ENCODE peak calls at places on chromosome 7, in six cellular contexts. Y, X, T, A, S and B are unnamed samples.

GRCh38 chr7:47405921-47406765 is 175.8 kb downstream of the TNS3 start:
- DNase-seq in A (peak), X (no peak), T (peak), S (no peak), Y (no peak), B (peak)

GRCh38 chr7:152640829-152641228 is 35.1 kb downstream of the XRCC2 start:
- DNase-seq in A (no peak), Y (no peak), X (no peak), T (no peak), S (no peak), B (no peak)

GRCh38 chr7:999921-1000593 is 17.1 kb downstream of the CYP2W1 start:
- DNase-seq in Y (no peak), X (no peak), T (no peak), A (no peak), S (no peak), B (no peak)

GRCh38 chr7:67937717-67938191 is 941.1 kb downstream of the TYW1 start:
- DNase-seq in T (no peak), A (peak), S (no peak), X (no peak), Y (no peak), B (peak)

GRCh38 chr7:1567082-1567771 is 2.6 kb downstream of the PSMG3 start:
- DNase-seq in X (no peak), Y (no peak), A (no peak), S (no peak), T (peak), B (peak)

GRCh38 chr7:155449880-155450557 is 7.9 kb upstream of the EN2 start:
- DNase-seq in Y (no peak), A (no peak), T (no peak), S (no peak), X (no peak), B (no peak)

GRCh38 chr7:17501461-17502208 is 203.2 kb downstream of the AHR start:
- DNase-seq in Y (no peak), X (no peak), T (no peak), A (no peak), S (no peak), B (peak)

GRCh38 chr7:22658031-22658430 is 69.0 kb upstream of the IL6 start:
- DNase-seq in X (no peak), A (no peak), T (no peak), Y (no peak), S (no peak), B (no peak)

GRCh38 chr7:15313361-15313760 is 248.5 kb downstream of the AGMO start:
- DNase-seq in S (no peak), X (no peak), Y (no peak), A (no peak), T (no peak), B (no peak)

GRCh38 chr7:107967420-107967819 is 35.5 kb downstream of the LAMB1 start:
- DNase-seq in Y (no peak), A (no peak), X (no peak), T (no peak), S (no peak), B (no peak)

GRCh38 chr7:41451826-41452225 is 251.1 kb downstream of the INHBA start:
- DNase-seq in Y (no peak), T (no peak), A (no peak), S (no peak), X (no peak), B (peak)

GRCh38 chr7:148584154-148584827 is 6.3 kb upstream of the C7orf33 start:
- DNase-seq in T (no peak), A (no peak), S (no peak), Y (no peak), X (no peak), B (no peak)

GRCh38 chr7:11319491-11320274 is 346.0 kb downstream of the PHF14 start:
- DNase-seq in Y (no peak), T (no peak), X (no peak), A (no peak), S (no peak), B (no peak)

GRCh38 chr7:155752756-155753445 is 59.4 kb downstream of the SHH start:
- DNase-seq in X (no peak), T (no peak), Y (no peak), A (no peak), S (no peak), B (no peak)

GRCh38 chr7:137546671-137547070 is 203.1 kb upstream of the PTN start:
- DNase-seq in A (no peak), S (no peak), T (no peak), Y (no peak), X (no peak), B (peak)

GRCh38 chr7:90111-91063 is 102.0 kb upstream of the FAM20C start:
- DNase-seq in Y (no peak), S (no peak), T (no peak), X (no peak), A (no peak), B (peak)

GRCh38 chr7:42186181-42186580 is 50.8 kb downstream of the GLI3 start:
- DNase-seq in Y (no peak), S (no peak), T (no peak), A (no peak), X (no peak), B (no peak)